ENCODE peak calls at places on chromosomes 3 and 15, in four cellular contexts. O is Calu3, Y is GM13976, K is tibial nerve. W is an unnamed sample.

GRCh38 chr3:121918779-121919483 is 24.7 kb downstream of the SLC15A2 start:
- DNase-seq in K (no peak), Y (no peak), O (peak), W (no peak)

GRCh38 chr3:101992861-101993260 is 143.5 kb downstream of the NFKBIZ start:
- DNase-seq in O (no peak), Y (no peak), K (no peak), W (no peak)

GRCh38 chr15:90211440-90212168 is 10.5 kb downstream of the SEMA4B start:
- DNase-seq in Y (no peak), K (no peak), O (peak), W (no peak)

GRCh38 chr3:121481116-121481895 is 64.5 kb downstream of the POLQ start:
- DNase-seq in K (no peak), O (no peak), Y (no peak), W (no peak)

GRCh38 chr3:166283856-166284255 is 446.6 kb upstream of the BCHE start:
- DNase-seq in K (no peak), O (no peak), Y (no peak), W (no peak)

GRCh38 chr3:180828001-180828720 is 84.3 kb upstream of the FXR1 start:
- DNase-seq in Y (peak), O (no peak), K (no peak), W (no peak)

GRCh38 chr3:184880616-184881015 is 68.7 kb downstream of the VPS8 start:
- DNase-seq in Y (no peak), O (no peak), K (no peak), W (no peak)

GRCh38 chr15:73617910-73618309 is 15.3 kb downstream of the NPTN start:
- DNase-seq in K (no peak), O (no peak), Y (no peak), W (no peak)

GRCh38 chr15:52331490-52332240 is 36.1 kb upstream of the MYO5C start:
- DNase-seq in Y (peak), O (peak), K (no peak), W (peak)

GRCh38 chr3:156665296-156665695 is 9.1 kb upstream of the TIPARP start:
- DNase-seq in O (peak), K (no peak), Y (no peak), W (no peak)

GRCh38 chr3:123067689-123068226 is 933 bp downstream of the PDIA5 start:
- DNase-seq in O (peak), K (no peak), Y (no peak), W (peak)

GRCh38 chr3:54062546-54062945 is 59.8 kb upstream of the CACNA2D3 start:
- DNase-seq in O (no peak), Y (no peak), K (no peak), W (no peak)

GRCh38 chr15:32905481-32905880 is 187.7 kb downstream of the GREM1 start:
- DNase-seq in Y (no peak), K (no peak), O (no peak), W (no peak)

GRCh38 chr3:139588450-139588849 is 48.9 kb upstream of the RBP1 start:
- DNase-seq in K (no peak), O (peak), Y (no peak), W (no peak)

GRCh38 chr3:65636326-65636725 is 402.4 kb downstream of the MAGI1 start:
- DNase-seq in K (no peak), O (no peak), Y (no peak), W (no peak)

GRCh38 chr3:67415504-67415903 is 238.9 kb downstream of the SUCLG2 start:
- DNase-seq in O (no peak), K (no peak), Y (no peak), W (no peak)

GRCh38 chr15:85094685-85095084 is 113.0 kb downstream of the PDE8A start:
- DNase-seq in Y (no peak), O (no peak), K (no peak), W (no peak)

GRCh38 chr3:150365132-150365604 is 42.9 kb upstream of the TSC22D2 start:
- DNase-seq in K (no peak), Y (peak), O (no peak), W (no peak)

GRCh38 chr3:127524300-127524896 is 66.1 kb downstream of the TPRA1 start:
- DNase-seq in O (no peak), K (no peak), Y (no peak), W (no peak)

GRCh38 chr3:72657666-72658065 is 190.6 kb downstream of the SHQ1 start:
- DNase-seq in Y (peak), O (peak), K (no peak), W (peak)

GRCh38 chr3:74614133-74614967 is at the start of gene CNTN3:
- DNase-seq in K (no peak), O (no peak), Y (no peak), W (no peak)

GRCh38 chr15:63528138-63528659 is 23.8 kb downstream of the USP3 start:
- DNase-seq in Y (no peak), O (no peak), K (no peak), W (no peak)

GRCh38 chr3:195258449-195259145 is 12.4 kb downstream of the XXYLT1 start:
- DNase-seq in K (no peak), Y (no peak), O (no peak), W (no peak)

GRCh38 chr3:129023909-129024308 is 22.8 kb downstream of the EFCC1 start:
- DNase-seq in K (no peak), Y (no peak), O (peak), W (no peak)

GRCh38 chr15:64157599-64158125 is 5.2 kb downstream of the PPIB start:
- DNase-seq in O (no peak), K (no peak), Y (no peak), W (no peak)

GRCh38 chr3:52253314-52254260 is 8.0 kb downstream of the PPM1M start:
- DNase-seq in K (no peak), Y (peak), O (no peak), W (peak)

GRCh38 chr15:101063212-101063611 is 144.1 kb downstream of the LRRK1 start:
- DNase-seq in Y (no peak), K (no peak), O (no peak), W (no peak)

GRCh38 chr3:94024385-94024784 is 4.0 kb downstream of the STX19 start:
- DNase-seq in Y (no peak), O (no peak), K (no peak), W (no peak)

GRCh38 chr3:120554727-120555660 is 41.1 kb upstream of the NDUFB4 start:
- DNase-seq in K (no peak), O (no peak), Y (no peak), W (no peak)

GRCh38 chr15:40338041-40338657 is 2.6 kb downstream of the CCDC9B start:
- DNase-seq in Y (peak), O (peak), K (peak), W (peak)

GRCh38 chr3:126932188-126932931 is 50.6 kb upstream of the PLXNA1 start:
- DNase-seq in K (no peak), O (no peak), Y (no peak), W (no peak)

GRCh38 chr3:183224581-183224980 is 28.5 kb upstream of the B3GNT5 start:
- DNase-seq in Y (no peak), K (no peak), O (no peak), W (peak)

GRCh38 chr3:78632925-78633324 is 1134.9 kb downstream of the ROBO1 start:
- DNase-seq in Y (no peak), K (no peak), O (no peak), W (no peak)

DNA sequence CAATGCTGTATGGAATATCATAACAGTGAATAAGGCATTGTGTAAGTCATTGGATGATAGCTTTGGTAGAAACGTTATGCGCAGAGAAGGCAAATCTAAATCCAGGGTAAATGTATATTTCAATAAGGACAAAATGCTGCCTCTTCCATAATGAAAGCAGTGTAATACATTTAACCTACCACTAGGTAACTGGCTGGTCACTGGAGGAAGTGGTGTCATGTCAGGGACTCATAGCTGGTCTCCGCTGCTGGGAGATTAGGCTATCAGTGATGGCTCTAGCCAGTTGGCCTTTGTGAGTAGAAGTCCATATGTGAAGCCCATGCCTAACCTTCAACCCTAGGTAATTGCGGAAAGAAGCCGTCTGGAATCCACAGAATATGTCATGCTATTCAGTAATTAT is 140.9 kb downstream of the NLGN1 start:
- DNase-seq in Y (no peak), O (no peak), K (no peak), W (no peak)
- TF ChIP-seq CTCF in Y (no peak), O (peak), K (no peak), W (no peak)

DNA sequence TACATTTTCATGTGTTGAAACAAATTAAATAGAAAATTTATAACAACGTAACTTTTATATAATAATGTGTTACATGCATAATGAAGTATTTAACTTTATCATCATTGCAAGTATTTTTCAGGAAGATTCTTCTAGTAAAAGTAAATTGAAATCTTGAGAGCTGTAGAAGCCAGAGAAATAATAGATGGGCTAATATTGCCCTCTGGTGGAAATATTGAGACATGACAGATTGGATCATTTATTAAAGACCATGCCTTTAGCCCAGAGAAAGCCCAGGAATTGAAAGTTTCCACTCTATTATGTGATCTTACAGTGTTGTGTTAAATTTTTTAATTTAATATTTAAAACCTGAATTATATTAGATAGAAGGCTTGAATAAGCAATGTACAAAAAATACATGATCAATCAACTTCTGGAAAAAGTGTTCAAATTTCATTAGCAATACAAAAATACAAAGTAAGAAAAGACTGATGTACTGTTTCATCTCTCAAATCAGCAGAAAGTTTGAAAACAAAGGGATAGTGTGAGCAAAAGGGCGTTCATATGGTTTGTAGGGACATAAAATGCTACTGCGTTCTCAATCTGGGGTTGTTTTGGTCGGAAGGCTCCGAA is 52.7 kb upstream of the SPTSSB start:
- DNase-seq in O (no peak), K (peak), Y (peak), W (no peak)
- TF ChIP-seq CTCF in O (peak), K (peak), Y (peak), W (peak)

GRCh38 chr3:193563999-193564398 is 9.3 kb upstream of the ATP13A4 start:
- DNase-seq in Y (no peak), O (peak), K (no peak), W (no peak)
- TF ChIP-seq CTCF in Y (peak), O (peak), K (no peak), W (no peak)

GRCh38 chr3:50627407-50628051 is 10.6 kb downstream of the MAPKAPK3 start:
- DNase-seq in K (no peak), Y (peak), O (peak), W (peak)
- TF ChIP-seq CTCF in K (peak), Y (peak), O (no peak), W (peak)

DNA sequence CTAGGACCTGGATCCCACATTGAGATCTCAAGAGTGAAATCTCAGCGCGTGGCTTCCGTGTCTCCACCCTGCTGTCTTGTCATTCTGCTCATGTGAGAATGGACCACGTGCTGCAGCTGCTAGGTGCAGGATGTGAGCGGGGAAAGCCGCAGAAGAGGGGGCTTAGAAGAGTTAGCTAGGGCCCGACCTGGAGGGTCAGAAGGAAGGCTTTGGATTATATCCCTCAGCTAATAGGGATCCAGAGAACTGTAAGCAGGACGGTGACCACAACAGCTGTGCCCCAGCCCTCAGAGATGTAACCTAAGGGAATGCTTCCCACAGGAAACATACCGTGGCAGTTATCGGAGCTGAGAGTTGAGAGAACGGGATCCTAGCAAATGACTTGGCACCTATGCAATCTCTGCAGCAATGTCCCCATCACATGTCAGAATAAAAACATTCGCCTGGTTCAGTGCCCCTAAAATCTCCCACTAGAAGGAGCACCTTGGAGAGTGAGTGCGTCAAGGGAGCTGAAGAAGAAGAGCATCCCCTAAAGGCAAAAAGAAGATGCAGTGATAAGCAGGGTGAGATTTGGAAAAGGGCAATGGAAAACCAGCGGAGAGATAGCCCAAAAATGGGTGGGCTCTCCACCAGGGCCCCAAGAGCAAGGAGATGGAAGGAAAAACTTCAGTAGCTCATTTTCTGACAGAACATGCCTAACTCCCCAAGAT is 76.9 kb upstream of the ST8SIA2 start:
- DNase-seq in O (no peak), Y (no peak), K (no peak), W (no peak)
- TF ChIP-seq CTCF in O (no peak), Y (no peak), K (no peak), W (no peak)